ENCODE peak calls at places on chromosomes 12 and 14, in five cellular contexts. S, F, K, U and P are unnamed samples.

GRCh38 chr14:99258341-99258781 is 13.6 kb downstream of the BCL11B start:
- DNase-seq in U (no peak), S (no peak), K (no peak), F (no peak), P (no peak)

GRCh38 chr14:103393687-103394626 is 8.7 kb downstream of the MARK3 start:
- DNase-seq in U (peak; percentile 73), K (peak; percentile 49), F (no peak), S (no peak), P (no peak)

GRCh38 chr14:25150401-25150800 is 100.5 kb upstream of the STXBP6 start:
- DNase-seq in S (no peak), K (peak; percentile 1), U (no peak), F (no peak), P (no peak)

GRCh38 chr12:107845980-107846659 is 71.6 kb downstream of the ASCL4 start:
- DNase-seq in K (peak; percentile 29), U (no peak), F (no peak), S (no peak), P (no peak)

GRCh38 chr12:114919479-114919878 is 235.5 kb upstream of the TBX3 start:
- DNase-seq in K (no peak), U (no peak), S (no peak), F (no peak), P (no peak)

GRCh38 chr12:95787274-95787814 is 3.2 kb downstream of the NTN4 start:
- DNase-seq in F (no peak), U (no peak), K (no peak), S (no peak), P (no peak)

GRCh38 chr14:80477388-80478160 is 266.3 kb upstream of the DIO2 start:
- DNase-seq in S (no peak), U (no peak), K (no peak), F (no peak), P (no peak)

GRCh38 chr12:124750787-124751471 is 112.7 kb downstream of the SCARB1 start:
- DNase-seq in S (no peak), F (no peak), U (no peak), K (no peak), P (no peak)

GRCh38 chr12:72273499-72273837 is 1.3 kb downstream of the TRHDE start:
- DNase-seq in U (peak; percentile 47), F (no peak), S (peak; percentile 5), K (no peak), P (no peak)